ENCODE peak calls at places on chromosome 20, in four cellular contexts. N is CD4-positive, alpha-beta T cell; H is GM12865; J is neural progenitor cell. Q is an unnamed sample.

GRCh38 chr20:21571841-21572690 is 58.2 kb upstream of the NKX2-2 start:
- DNase-seq in H (peak; percentile 13), N (peak; percentile 7), J (peak; percentile 56), Q (no peak)

GRCh38 chr20:58294497-58295455 is 14.7 kb upstream of the RAB22A start:
- DNase-seq in N (no peak), J (peak; percentile 14), H (no peak), Q (no peak)

GRCh38 chr20:54680439-54680838 is 205.0 kb downstream of the DOK5 start:
- DNase-seq in J (no peak), N (no peak), H (no peak), Q (no peak)

GRCh38 chr20:35320396-35321126 is 28.3 kb upstream of the FAM83C start:
- DNase-seq in H (no peak), N (no peak), J (no peak), Q (peak; percentile 54)

GRCh38 chr20:6746901-6747609 is 20.4 kb upstream of the BMP2 start:
- DNase-seq in H (peak; percentile 9), N (no peak), J (no peak), Q (no peak)

GRCh38 chr20:7926767-7927166 is 13.5 kb downstream of the HAO1 start:
- DNase-seq in N (no peak), H (peak; percentile 8), J (peak; percentile 28), Q (peak; percentile 12)

GRCh38 chr20:19858972-19859371 is 100.9 kb downstream of the RIN2 start:
- DNase-seq in N (no peak), J (no peak), H (no peak), Q (no peak)

GRCh38 chr20:17786221-17786718 is 86.5 kb downstream of the BANF2 start:
- DNase-seq in H (no peak), N (no peak), J (no peak), Q (no peak)

GRCh38 chr20:10338781-10339180 is 95.2 kb downstream of the MKKS start:
- DNase-seq in N (no peak), J (no peak), H (no peak), Q (no peak)

GRCh38 chr20:38870733-38871559 is 55.3 kb upstream of the FAM83D start:
- DNase-seq in N (peak; percentile 47), H (peak; percentile 51), J (no peak), Q (peak; percentile 89)

DNA sequence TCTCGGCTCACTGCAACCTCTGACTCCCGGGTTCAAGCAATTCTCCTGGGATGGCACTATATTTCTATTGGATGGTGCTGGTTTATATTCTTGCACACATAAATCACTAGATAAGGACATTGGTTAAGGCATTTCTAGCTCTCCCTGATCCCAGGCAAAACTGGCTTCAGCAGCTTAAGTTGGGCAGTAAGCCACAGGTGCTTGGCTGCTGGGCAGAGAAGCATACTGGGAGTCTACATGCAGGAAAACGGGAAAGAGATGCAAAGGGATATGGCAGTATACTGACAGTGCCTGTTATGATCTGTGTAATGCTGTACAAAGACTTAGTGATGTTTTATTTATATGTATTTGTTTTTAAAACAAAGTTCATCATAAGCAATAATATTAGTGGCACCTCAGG is 33.3 kb upstream of the ZFP64 start:
- DNase-seq in H (no peak), N (no peak), J (no peak), Q (no peak)
- TF ChIP-seq CTCF in H (no peak), N (no peak), J (no peak), Q (no peak)

GRCh38 chr20:43925215-43925614 is 10.6 kb downstream of the TOX2 start:
- DNase-seq in N (peak; percentile 39), J (no peak), H (peak; percentile 56), Q (no peak)

GRCh38 chr20:43923917-43924316 is 9.3 kb downstream of the TOX2 start:
- DNase-seq in J (no peak), H (no peak), N (no peak), Q (no peak)

GRCh38 chr20:43926287-43926686 is 11.6 kb downstream of the TOX2 start:
- DNase-seq in J (no peak), H (no peak), N (no peak), Q (no peak)

GRCh38 chr20:43926691-43927090 is 12.0 kb downstream of the TOX2 start:
- DNase-seq in H (no peak), J (no peak), N (no peak), Q (no peak)

DNA sequence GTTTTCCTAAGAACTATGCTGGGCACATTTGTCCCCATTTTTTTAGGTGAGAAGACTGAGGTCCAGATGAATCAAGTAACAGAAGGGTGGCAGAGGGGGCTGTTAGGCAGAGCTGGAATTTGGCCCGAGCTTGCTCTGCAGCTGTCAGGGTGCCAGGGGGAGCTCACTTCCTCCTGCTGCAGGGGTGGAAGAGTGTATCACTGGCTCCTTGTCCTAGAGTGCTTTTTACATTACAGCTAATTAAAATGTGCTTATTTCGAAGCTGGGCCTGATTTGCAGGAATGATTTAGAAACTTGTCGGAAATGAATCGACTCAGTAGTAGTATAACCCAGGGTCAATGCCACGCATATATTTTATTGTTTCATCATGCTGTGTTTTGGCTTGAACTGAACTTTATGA is 11.1 kb downstream of the TOX2 start:
- DNase-seq in H (no peak), N (peak; percentile 28), J (no peak), Q (peak; percentile 46)
- TF ChIP-seq CTCF in H (no peak), N (no peak), J (no peak), Q (no peak)

GRCh38 chr20:36712775-36713174 is 33.1 kb downstream of the NDRG3 start:
- DNase-seq in H (no peak), N (no peak), J (no peak), Q (no peak)

GRCh38 chr20:36720510-36720909 is 25.4 kb downstream of the NDRG3 start:
- DNase-seq in J (no peak), N (no peak), H (no peak), Q (no peak)

GRCh38 chr20:36717657-36718056 is 28.2 kb downstream of the NDRG3 start:
- DNase-seq in H (peak; percentile 17), N (no peak), J (peak; percentile 50), Q (no peak)
- TF ChIP-seq CTCF in H (peak; percentile 19), N (peak; percentile 50), J (peak; percentile 52), Q (no peak)

GRCh38 chr20:47466704-47467459 is 34.8 kb upstream of the NCOA3 start:
- DNase-seq in J (no peak), N (no peak), H (no peak), Q (no peak)

GRCh38 chr20:47466193-47466592 is 35.5 kb upstream of the NCOA3 start:
- DNase-seq in J (no peak), N (no peak), H (no peak), Q (no peak)

GRCh38 chr20:47465335-47466090 is 36.2 kb upstream of the NCOA3 start:
- DNase-seq in H (no peak), N (no peak), J (no peak), Q (no peak)

GRCh38 chr20:47461120-47461685 is 40.5 kb upstream of the NCOA3 start:
- DNase-seq in J (no peak), H (no peak), N (no peak), Q (no peak)

DNA sequence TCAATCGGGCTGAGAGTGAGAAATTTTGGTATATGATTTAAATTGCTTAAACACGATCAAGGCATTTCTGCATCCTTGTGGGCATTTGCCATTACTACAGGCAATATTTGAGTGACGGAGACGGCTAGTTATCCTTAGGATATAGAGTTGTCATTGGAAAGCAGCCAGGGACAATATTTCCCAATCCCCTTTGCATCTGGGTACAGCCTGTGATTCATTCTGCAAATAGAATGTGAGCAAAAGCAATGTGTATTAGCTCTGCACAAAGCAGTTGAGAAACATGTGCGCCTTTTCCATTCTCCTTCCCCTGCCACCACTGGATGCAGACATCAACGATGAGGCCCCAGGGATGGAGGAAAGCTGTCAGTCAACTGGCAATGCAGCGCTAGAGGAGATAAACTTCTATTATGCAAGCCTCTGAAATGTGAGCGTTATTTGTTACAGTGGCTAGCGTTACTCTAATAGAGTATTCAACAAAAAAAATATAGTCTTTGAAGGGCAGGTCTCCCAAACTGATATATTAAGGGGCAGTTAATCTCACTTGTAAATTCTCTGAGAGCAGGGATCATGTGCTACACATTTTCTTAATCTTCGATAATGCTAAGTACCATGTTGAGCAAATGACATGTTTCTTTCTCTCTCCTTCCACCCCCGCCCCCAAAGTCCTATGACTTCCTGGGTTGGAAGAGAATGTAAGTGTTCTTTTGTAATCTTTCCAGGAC is 37.1 kb upstream of the NCOA3 start:
- DNase-seq in J (no peak), H (no peak), N (no peak), Q (peak; percentile 93)
- TF ChIP-seq CTCF in J (peak; percentile 10), H (no peak), N (no peak), Q (peak; percentile 8)

Q was measured in Calu3.